ENCODE peak calls at places on chromosomes 1 and 21, in six cellular contexts. S is heart left ventricle; P is activated naive CD4-positive, alpha-beta T cell treated with anti-CD3 and anti-CD28 coated beads, Interleukin-2, amount 10 ng/mL, durations not matched to agents 7 days and 5 days; K is GM04504; N is nucleus accumbens; L is AG04450. M is an unnamed sample.

GRCh38 chr1:36108314-36108713 is 16.7 kb downstream of the COL8A2 start:
- DNase-seq in S (no peak), P (no peak), K (peak), N (no peak), L (no peak), M (no peak)

GRCh38 chr1:111604931-111605330 is 14.7 kb upstream of the RAP1A start:
- DNase-seq in S (no peak), P (no peak), K (no peak), N (no peak), L (no peak), M (peak)

GRCh38 chr1:1169429-1170214 is 4.1 kb upstream of the TTLL10 start:
- DNase-seq in S (no peak), P (peak), K (no peak), N (no peak), L (no peak), M (no peak)

GRCh38 chr1:43763497-43763973 is 56.2 kb downstream of the ST3GAL3 start:
- DNase-seq in S (peak), P (peak), K (peak), N (peak), L (peak), M (peak)

GRCh38 chr1:54567961-54568360 is 19.9 kb downstream of the ACOT11 start:
- DNase-seq in S (peak), P (no peak), K (no peak), N (no peak), L (no peak), M (no peak)

GRCh38 chr1:60765204-60765603 is 317.2 kb upstream of the NFIA start:
- DNase-seq in S (no peak), P (no peak), K (no peak), N (peak), L (no peak), M (no peak)

GRCh38 chr1:31811605-31812004 is 4.2 kb downstream of the SPOCD1 start:
- DNase-seq in S (no peak), P (no peak), K (no peak), N (peak), L (no peak), M (no peak)

GRCh38 chr1:16191309-16191708 is 21.1 kb downstream of the ARHGEF19 start:
- DNase-seq in S (no peak), P (no peak), K (no peak), N (no peak), L (no peak), M (no peak)

GRCh38 chr1:151729966-151730291 is 8.6 kb downstream of the RIIAD1 start:
- DNase-seq in S (no peak), P (no peak), K (no peak), N (no peak), L (no peak), M (no peak)

GRCh38 chr1:179002552-179003345 is 22.9 kb upstream of the FAM20B start:
- DNase-seq in S (peak), P (peak), K (no peak), N (peak), L (peak), M (peak)

GRCh38 chr1:31830511-31830910 is 14.7 kb upstream of the SPOCD1 start:
- DNase-seq in S (no peak), P (no peak), K (no peak), N (no peak), L (no peak), M (no peak)

GRCh38 chr1:85583355-85584263 is 3.0 kb downstream of the CCN1 start:
- DNase-seq in S (no peak), P (no peak), K (peak), N (no peak), L (no peak), M (no peak)

GRCh38 chr1:90122679-90123340 is 127.9 kb downstream of the ZNF326 start:
- DNase-seq in S (no peak), P (no peak), K (no peak), N (no peak), L (no peak), M (no peak)

GRCh38 chr21:36092676-36093075 is 22.9 kb downstream of the CBR1 start:
- DNase-seq in S (no peak), P (no peak), K (no peak), N (no peak), L (no peak), M (no peak)

GRCh38 chr1:246760426-246761347 is 36.5 kb downstream of the SCCPDH start:
- DNase-seq in S (no peak), P (no peak), K (no peak), N (no peak), L (no peak), M (no peak)

GRCh38 chr1:32900371-32900955 is 726 bp downstream of the TMEM54 start:
- DNase-seq in S (no peak), P (no peak), K (no peak), N (no peak), L (no peak), M (no peak)

GRCh38 chr1:16217061-16217785 is 4.8 kb upstream of the ARHGEF19 start:
- DNase-seq in S (peak), P (peak), K (peak), N (peak), L (peak), M (peak)

GRCh38 chr1:248839168-248839555 is 1.1 kb downstream of the ZNF672 start:
- DNase-seq in S (no peak), P (no peak), K (no peak), N (no peak), L (no peak), M (no peak)

GRCh38 chr1:66137235-66137634 is 344.5 kb downstream of the PDE4B start:
- DNase-seq in S (no peak), P (no peak), K (peak), N (no peak), L (no peak), M (no peak)

GRCh38 chr1:206631085-206631509 is 4.2 kb upstream of the DYRK3 start:
- DNase-seq in S (peak), P (peak), K (no peak), N (no peak), L (peak), M (peak)

GRCh38 chr1:221309711-221310110 is 430.5 kb downstream of the HLX start:
- DNase-seq in S (no peak), P (no peak), K (no peak), N (no peak), L (no peak), M (no peak)

GRCh38 chr1:200311256-200311655 is 98.6 kb downstream of the ZNF281 start:
- DNase-seq in S (no peak), P (no peak), K (no peak), N (no peak), L (no peak), M (no peak)

GRCh38 chr1:69511426-69512192 is 56.1 kb upstream of the LRRC7 start:
- DNase-seq in S (no peak), P (no peak), K (peak), N (no peak), L (no peak), M (no peak)

GRCh38 chr1:224430511-224431113 is 4.0 kb downstream of the WDR26 start:
- DNase-seq in S (no peak), P (peak), K (peak), N (no peak), L (no peak), M (peak)